ENCODE peak calls at places on chromosomes 5 and 9, in seven cellular contexts. Q is choroid plexus epithelial cell; A is naive thymus-derived CD4-positive, alpha-beta T cell; V is cardiac fibroblast; H is fibroblast of lung; B is CD4-positive, CD25-positive, alpha-beta regulatory T cell; P is Panc1. S is an unnamed sample.

GRCh38 chr9:100525563-100525962 is 52.3 kb upstream of the CAVIN4 start:
- DNase-seq in Q (no peak), B (no peak), P (no peak), A (no peak), H (no peak), V (no peak), S (no peak)

GRCh38 chr5:112294126-112294525 is 125.0 kb downstream of the EPB41L4A start:
- DNase-seq in P (no peak), V (no peak), Q (no peak), B (no peak), H (no peak), A (no peak), S (no peak)

GRCh38 chr5:53114988-53115387 is 5.4 kb upstream of the MOCS2 start:
- DNase-seq in P (no peak), Q (peak), B (peak), V (peak), A (no peak), H (no peak), S (no peak)

GRCh38 chr5:132221781-132222648 is 5.6 kb downstream of the P4HA2 start:
- DNase-seq in P (no peak), B (no peak), Q (peak), A (no peak), V (peak), H (peak), S (peak)

GRCh38 chr9:130197888-130198287 is 25.7 kb downstream of the NCS1 start:
- DNase-seq in A (no peak), H (no peak), Q (no peak), B (no peak), V (no peak), P (no peak), S (no peak)

GRCh38 chr9:128556276-128556675 is 3.9 kb downstream of the SPTAN1 start:
- DNase-seq in Q (no peak), H (no peak), V (no peak), B (peak), A (no peak), P (no peak), S (no peak)

GRCh38 chr9:124590886-124591641 is 83.9 kb upstream of the NR5A1 start:
- DNase-seq in A (no peak), H (no peak), P (no peak), V (no peak), Q (no peak), B (no peak), S (no peak)

GRCh38 chr5:106755789-106756188 is 914.9 kb downstream of the EFNA5 start:
- DNase-seq in Q (no peak), B (no peak), A (no peak), V (no peak), P (no peak), H (no peak), S (no peak)

GRCh38 chr5:156120777-156121176 is 206.2 kb upstream of the SGCD start:
- DNase-seq in P (no peak), Q (no peak), B (no peak), V (no peak), H (peak), A (no peak), S (peak)

GRCh38 chr5:172771439-172772111 is 580 bp upstream of the DUSP1 start:
- DNase-seq in B (peak), V (no peak), H (peak), P (no peak), A (peak), Q (peak), S (no peak)

GRCh38 chr9:127899200-127899943 is at the start of gene ST6GALNAC6:
- DNase-seq in V (peak), A (peak), Q (peak), H (peak), P (no peak), B (peak), S (peak)

GRCh38 chr5:58330781-58331180 is 129.1 kb downstream of the PLK2 start:
- DNase-seq in H (no peak), B (no peak), Q (no peak), A (no peak), P (no peak), V (no peak), S (no peak)

GRCh38 chr9:104914458-104914857 is 13.5 kb downstream of the ABCA1 start:
- DNase-seq in Q (no peak), B (no peak), A (no peak), P (no peak), V (no peak), H (no peak), S (no peak)

GRCh38 chr5:34898258-34898895 is 16.9 kb downstream of the RAD1 start:
- DNase-seq in H (peak), P (peak), A (peak), Q (peak), V (peak), B (peak), S (peak)

GRCh38 chr5:10702911-10703491 is 58.0 kb downstream of the DAP start:
- DNase-seq in Q (peak), B (no peak), V (peak), A (no peak), P (no peak), H (peak), S (no peak)

GRCh38 chr5:96885518-96886338 is 9.4 kb downstream of the ERAP2 start:
- DNase-seq in H (peak), V (no peak), B (peak), Q (no peak), A (peak), P (no peak), S (no peak)

GRCh38 chr9:125203259-125203658 is 2.9 kb downstream of the RABEPK start:
- DNase-seq in Q (peak), H (no peak), P (no peak), A (no peak), V (no peak), B (no peak), S (no peak)

GRCh38 chr5:80480354-80480753 is 7.5 kb upstream of the FAM151B start:
- DNase-seq in H (no peak), B (no peak), P (no peak), A (no peak), Q (no peak), V (no peak), S (no peak)

GRCh38 chr5:170721681-170722080 is 61.8 kb upstream of the GABRP start:
- DNase-seq in H (no peak), A (no peak), V (no peak), Q (no peak), P (no peak), B (no peak), S (no peak)

GRCh38 chr9:87783180-87783579 is 57.3 kb downstream of the CTSL start:
- DNase-seq in H (no peak), B (no peak), A (no peak), V (no peak), Q (no peak), P (no peak), S (no peak)

GRCh38 chr5:40521108-40521785 is 158.5 kb upstream of the PTGER4 start:
- DNase-seq in B (no peak), A (no peak), H (no peak), P (no peak), Q (no peak), V (no peak), S (no peak)

GRCh38 chr5:88836195-88836838 is 46.7 kb downstream of the MEF2C start:
- DNase-seq in H (peak), P (no peak), Q (peak), A (no peak), B (no peak), V (peak), S (no peak)

GRCh38 chr9:33431420-33431819 is 16.0 kb downstream of the AQP3 start:
- DNase-seq in P (no peak), A (no peak), B (no peak), H (peak), V (no peak), Q (no peak), S (no peak)

GRCh38 chr5:96927008-96927407 is 8.9 kb upstream of the LNPEP start:
- DNase-seq in Q (peak), H (no peak), B (no peak), V (peak), A (no peak), P (no peak), S (no peak)

GRCh38 chr9:8070779-8071444 is 271.3 kb upstream of the DMAC1 start:
- DNase-seq in V (no peak), B (no peak), A (no peak), Q (no peak), H (no peak), P (no peak), S (no peak)

GRCh38 chr9:73081979-73082657 is 69.5 kb upstream of the ANXA1 start:
- DNase-seq in B (peak), V (peak), P (no peak), A (no peak), Q (peak), H (peak), S (peak)

GRCh38 chr5:95959964-95960801 is 1.5 kb downstream of the ELL2 start:
- DNase-seq in V (peak), Q (peak), H (peak), A (peak), P (peak), B (peak), S (no peak)

GRCh38 chr5:32280656-32281081 is 32.1 kb downstream of the MTMR12 start:
- DNase-seq in H (no peak), Q (no peak), A (no peak), P (no peak), B (peak), V (no peak), S (no peak)

GRCh38 chr5:37840036-37840909 is at the start of gene GDNF:
- DNase-seq in H (peak), A (no peak), P (no peak), V (peak), Q (peak), B (no peak), S (no peak)

GRCh38 chr5:159183247-159183646 is 26.1 kb downstream of the RNF145 start:
- DNase-seq in A (no peak), V (no peak), H (no peak), Q (no peak), B (no peak), P (no peak), S (no peak)
- H3K4me3 ChIP-seq in A (no peak), V (no peak), H (no peak), Q (no peak), B (no peak), P (no peak), S (no peak)

DNA sequence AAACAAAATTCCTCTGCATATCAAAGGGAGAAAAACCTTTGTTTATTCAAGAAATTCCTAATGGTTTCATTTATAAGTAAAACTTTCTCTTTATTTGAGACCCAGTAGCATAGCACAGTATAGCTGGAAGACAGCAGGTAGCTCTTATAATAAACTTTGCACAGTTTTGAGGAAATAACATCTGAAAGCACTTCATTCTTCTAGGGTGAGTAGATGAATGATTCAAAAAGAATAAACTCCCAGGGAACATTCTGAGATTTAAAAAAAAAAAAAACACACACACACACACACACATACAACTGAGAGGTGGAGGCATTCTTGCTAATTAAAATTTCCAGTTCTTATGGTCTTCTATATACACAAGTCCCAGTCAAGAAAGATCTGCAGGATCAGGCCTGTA is 197.3 kb downstream of the BNC2 start:
- DNase-seq in A (no peak), B (no peak), V (no peak), Q (peak), P (no peak), H (peak), S (no peak)
- H3K4me3 ChIP-seq in A (no peak), B (no peak), V (no peak), Q (no peak), P (no peak), H (no peak), S (no peak)

GRCh38 chr9:95462419-95463121 is 54.2 kb downstream of the PTCH1 start:
- DNase-seq in Q (peak), P (no peak), A (peak), H (peak), B (peak), V (peak), S (peak)
- H3K4me3 ChIP-seq in Q (peak), P (no peak), A (peak), H (peak), B (peak), V (peak), S (peak)

DNA sequence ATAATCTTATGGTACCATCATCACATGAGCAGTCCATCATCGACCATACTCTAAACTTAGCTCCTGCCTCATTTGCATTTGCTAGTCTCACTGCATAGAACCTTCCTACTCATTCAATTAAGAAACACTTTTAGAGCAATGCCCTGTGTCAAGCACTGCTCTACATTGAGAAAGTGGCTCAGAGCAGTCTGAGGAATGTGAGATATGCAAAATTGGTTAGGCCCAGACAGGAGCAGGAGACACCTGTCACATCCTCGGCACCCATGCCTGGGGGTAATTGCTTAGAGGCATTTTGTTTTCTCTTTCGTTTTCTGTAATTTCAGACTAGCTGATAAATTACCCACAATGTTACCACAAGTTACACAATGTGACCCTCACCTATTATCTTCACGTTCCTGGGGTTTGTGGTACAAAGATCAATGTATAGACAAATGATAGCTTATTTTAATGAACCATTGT is 4.9 kb upstream of the RARS1 start:
- DNase-seq in P (no peak), H (no peak), A (no peak), B (no peak), V (no peak), Q (no peak), S (no peak)
- H3K4me3 ChIP-seq in P (no peak), H (no peak), A (no peak), B (no peak), V (no peak), Q (no peak), S (no peak)

GRCh38 chr9:76401176-76401575 is 7.0 kb upstream of the RFK start:
- DNase-seq in A (no peak), P (no peak), Q (no peak), B (no peak), H (no peak), V (no peak), S (no peak)

GRCh38 chr9:76401580-76402354 is 7.5 kb upstream of the RFK start:
- DNase-seq in B (no peak), H (no peak), V (no peak), Q (no peak), A (no peak), P (no peak), S (no peak)

GRCh38 chr9:76404401-76404800 is 10.2 kb upstream of the RFK start:
- DNase-seq in V (no peak), P (no peak), H (no peak), Q (no peak), B (no peak), A (no peak), S (no peak)

GRCh38 chr9:76400534-76401096 is 6.4 kb upstream of the RFK start:
- DNase-seq in B (peak), P (no peak), A (no peak), V (no peak), H (no peak), Q (no peak), S (no peak)

DNA sequence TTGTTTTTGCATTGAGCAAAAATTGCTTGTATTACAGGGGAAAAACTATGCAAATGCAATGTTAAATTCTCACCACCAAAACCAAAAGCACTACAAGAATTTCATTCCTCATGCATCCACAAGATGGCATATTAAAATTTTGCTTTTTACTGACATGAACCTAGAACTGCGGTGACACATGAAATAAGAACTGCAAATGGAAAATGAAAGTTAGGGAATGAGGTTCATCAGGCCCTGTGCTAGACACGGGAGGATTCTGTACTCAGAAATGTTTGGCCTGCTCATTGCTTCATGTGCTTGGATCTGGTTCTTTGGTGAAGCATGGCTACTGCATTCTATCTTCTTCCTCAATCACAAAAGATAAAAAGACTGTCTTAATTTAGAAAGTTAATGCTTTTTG is 9.1 kb upstream of the RFK start:
- DNase-seq in Q (peak), P (no peak), B (peak), A (peak), V (peak), H (peak), S (peak)
- H3K4me3 ChIP-seq in Q (no peak), P (no peak), B (peak), A (peak), V (no peak), H (peak), S (no peak)

GRCh38 chr9:99103505-99103904 is 1.4 kb upstream of the TGFBR1 start:
- DNase-seq in A (no peak), P (no peak), V (no peak), B (no peak), H (no peak), Q (no peak), S (no peak)
- H3K4me3 ChIP-seq in A (no peak), P (no peak), V (no peak), B (no peak), H (peak), Q (no peak), S (no peak)